ENCODE peak calls at places on chromosomes 12 and 14, in ten cellular contexts. P, K, F, L, U, B, E, G, T and J are unnamed samples.

GRCh38 chr12:64522316-64522715 is 70.4 kb downstream of the TBK1 start:
- DNase-seq in K (no peak), E (no peak), P (no peak), F (no peak), B (no peak), T (no peak), G (peak), L (peak), U (peak), J (peak)

GRCh38 chr12:3661028-3661427 is 91.9 kb downstream of the CRACR2A start:
- DNase-seq in G (no peak), F (no peak), P (no peak), E (no peak), U (no peak), K (no peak), B (no peak), L (no peak), T (no peak), J (no peak)

GRCh38 chr14:98742001-98742400 is 530.0 kb downstream of the BCL11B start:
- DNase-seq in P (no peak), F (no peak), U (no peak), L (no peak), K (no peak), T (no peak), B (no peak), E (no peak), G (no peak), J (no peak)

GRCh38 chr14:90810808-90811207 is 5.4 kb downstream of the TTC7B start:
- DNase-seq in U (no peak), K (no peak), P (no peak), G (no peak), F (no peak), L (no peak), B (no peak), E (no peak), T (no peak), J (no peak)

GRCh38 chr12:109304485-109304884 is 4.6 kb downstream of the FOXN4 start:
- DNase-seq in U (no peak), F (no peak), T (no peak), G (no peak), P (no peak), B (no peak), E (no peak), L (no peak), K (no peak), J (no peak)

GRCh38 chr14:97402279-97402678 is 605.1 kb downstream of the VRK1 start:
- DNase-seq in P (no peak), G (no peak), K (no peak), L (no peak), E (no peak), B (no peak), T (no peak), U (no peak), F (no peak), J (no peak)

GRCh38 chr12:75786071-75786470 is 245.5 kb downstream of the PHLDA1 start:
- DNase-seq in G (no peak), E (no peak), P (no peak), U (no peak), F (no peak), K (no peak), L (no peak), B (no peak), T (no peak), J (no peak)

GRCh38 chr14:83007641-83008237 is 1474.1 kb upstream of the SEL1L start:
- DNase-seq in P (no peak), F (no peak), U (peak), L (no peak), K (no peak), E (no peak), G (no peak), T (no peak), B (no peak), J (peak)

GRCh38 chr14:101821528-101821927 is 60.0 kb downstream of the PPP2R5C start:
- DNase-seq in L (no peak), F (no peak), T (no peak), B (no peak), K (no peak), P (no peak), G (no peak), E (no peak), U (no peak), J (no peak)

GRCh38 chr14:104970231-104971068 is 7.7 kb downstream of the AHNAK2 start:
- DNase-seq in U (peak), L (peak), T (no peak), G (peak), F (peak), E (no peak), K (peak), P (no peak), B (no peak), J (peak)

GRCh38 chr12:5969974-5970690 is 25.1 kb upstream of the ANO2 start:
- DNase-seq in E (no peak), P (no peak), G (no peak), L (no peak), F (no peak), B (no peak), U (no peak), K (no peak), T (no peak), J (no peak)

GRCh38 chr14:38481939-38482678 is 226.2 kb upstream of the CLEC14A start:
- DNase-seq in P (no peak), U (peak), L (peak), B (no peak), E (no peak), T (no peak), K (no peak), F (no peak), G (peak), J (peak)

GRCh38 chr14:92968291-92969020 is 45.5 kb downstream of the CHGA start:
- DNase-seq in K (no peak), U (no peak), F (no peak), L (no peak), E (no peak), P (no peak), G (no peak), B (no peak), T (no peak), J (no peak)

GRCh38 chr12:72872986-72873385 is 600.8 kb downstream of the TRHDE start:
- DNase-seq in T (no peak), U (no peak), G (no peak), B (no peak), F (no peak), P (no peak), L (no peak), K (no peak), E (no peak), J (no peak)

GRCh38 chr14:71142375-71143038 is 235.2 kb downstream of the PCNX1 start:
- DNase-seq in E (no peak), B (no peak), P (no peak), G (peak), L (peak), T (no peak), U (peak), K (no peak), F (no peak), J (peak)

GRCh38 chr14:94388027-94388895 is at the start of gene SERPINA1:
- DNase-seq in B (no peak), F (no peak), L (peak), U (peak), K (no peak), E (peak), G (no peak), P (peak), T (no peak), J (no peak)

GRCh38 chr14:84250863-84251262 is 1279.1 kb upstream of the FLRT2 start:
- DNase-seq in K (no peak), T (no peak), B (no peak), E (no peak), L (no peak), U (no peak), F (no peak), P (no peak), G (no peak), J (no peak)

GRCh38 chr14:100212476-100213333 is 26.2 kb upstream of the YY1 start:
- DNase-seq in T (no peak), F (no peak), B (no peak), K (no peak), E (no peak), U (no peak), P (no peak), L (no peak), G (no peak), J (no peak)

GRCh38 chr12:18428416-18428815 is 167.1 kb downstream of the PIK3C2G start:
- DNase-seq in F (no peak), P (no peak), L (no peak), T (no peak), E (no peak), G (no peak), K (no peak), B (no peak), U (no peak), J (no peak)

GRCh38 chr12:80504389-80505153 is 60.5 kb downstream of the PTPRQ start:
- DNase-seq in T (no peak), P (no peak), L (peak), E (no peak), F (no peak), U (peak), B (no peak), K (no peak), G (no peak), J (peak)

GRCh38 chr12:116559080-116559329 is 176 bp upstream of the MAP1LC3B2 start:
- DNase-seq in L (no peak), T (no peak), F (no peak), G (no peak), U (no peak), E (no peak), K (no peak), B (no peak), P (no peak), J (no peak)

GRCh38 chr12:113359939-113360748 is 1.8 kb downstream of the PLBD2 start:
- DNase-seq in F (no peak), K (no peak), L (peak), B (peak), E (no peak), T (no peak), G (no peak), P (no peak), U (no peak), J (peak)

GRCh38 chr14:92670177-92670576 is 78.2 kb downstream of the LGMN start:
- DNase-seq in G (peak), K (no peak), E (no peak), F (no peak), P (no peak), L (peak), U (peak), B (no peak), T (no peak), J (peak)

GRCh38 chr14:25003537-25003936 is 46.4 kb downstream of the STXBP6 start:
- DNase-seq in K (no peak), U (peak), F (no peak), G (no peak), T (no peak), E (no peak), P (no peak), B (no peak), L (peak), J (peak)

GRCh38 chr14:61630399-61630798 is 64.9 kb upstream of the HIF1A start:
- DNase-seq in K (no peak), B (no peak), E (no peak), U (no peak), P (no peak), T (no peak), F (no peak), L (no peak), G (no peak), J (no peak)

GRCh38 chr12:104669851-104670337 is 213.1 kb downstream of the CHST11 start:
- DNase-seq in F (peak), U (peak), L (peak), B (peak), T (no peak), P (no peak), K (no peak), G (peak), E (no peak), J (peak)

GRCh38 chr14:39350866-39351265 is 81.4 kb downstream of the FBXO33 start:
- DNase-seq in U (no peak), L (no peak), P (no peak), G (no peak), K (no peak), T (no peak), F (no peak), E (no peak), B (no peak), J (no peak)

GRCh38 chr14:81523016-81523415 is 10.6 kb downstream of the SEL1L start:
- DNase-seq in B (no peak), L (no peak), P (no peak), F (no peak), T (no peak), G (no peak), U (no peak), K (no peak), E (no peak), J (no peak)

GRCh38 chr14:31219169-31219568 is 11.6 kb upstream of the HECTD1 start:
- DNase-seq in L (peak), U (peak), P (no peak), G (peak), T (no peak), F (no peak), E (no peak), B (no peak), K (no peak), J (no peak)

GRCh38 chr12:67419810-67420209 is 150.7 kb downstream of the CAND1 start:
- DNase-seq in B (no peak), K (no peak), F (no peak), E (no peak), U (no peak), T (no peak), L (no peak), G (no peak), P (no peak), J (no peak)

GRCh38 chr12:117695956-117696355 is 272.8 kb downstream of the KSR2 start:
- DNase-seq in G (no peak), L (no peak), B (no peak), E (no peak), U (no peak), K (no peak), F (no peak), T (no peak), P (no peak), J (no peak)

GRCh38 chr14:20905661-20906060 is 14.5 kb downstream of the RNASE3 start:
- DNase-seq in L (no peak), U (no peak), T (no peak), P (no peak), F (no peak), K (no peak), E (no peak), B (no peak), G (no peak), J (no peak)

GRCh38 chr14:92651106-92651792 is 97.2 kb downstream of the LGMN start:
- DNase-seq in T (no peak), G (no peak), K (no peak), E (no peak), F (no peak), P (no peak), B (peak), U (no peak), L (peak), J (no peak)

GRCh38 chr12:481422-481821 is 21.7 kb downstream of the B4GALNT3 start:
- DNase-seq in P (no peak), T (peak), K (no peak), F (peak), G (peak), E (no peak), L (peak), B (peak), U (peak), J (no peak)

GRCh38 chr14:68349900-68350323 is 443.0 kb downstream of the ZFP36L1 start:
- DNase-seq in P (no peak), E (no peak), B (no peak), K (no peak), L (peak), G (peak), F (no peak), U (peak), T (no peak), J (peak)

GRCh38 chr12:19201653-19202052 is 72.1 kb downstream of the PLEKHA5 start:
- DNase-seq in K (no peak), E (no peak), G (no peak), F (no peak), U (peak), P (no peak), T (no peak), B (no peak), L (peak), J (no peak)

GRCh38 chr12:92879698-92880322 is 49.3 kb downstream of the EEA1 start:
- DNase-seq in F (no peak), T (no peak), L (no peak), E (no peak), P (no peak), K (no peak), B (no peak), G (no peak), U (no peak), J (no peak)

GRCh38 chr12:107134558-107134957 is 41.2 kb upstream of the CRY1 start:
- DNase-seq in P (no peak), T (no peak), E (no peak), B (no peak), U (no peak), K (no peak), L (peak), F (no peak), G (no peak), J (no peak)
- TF ChIP-seq CTCF in P (no peak), T (no peak), E (no peak), B (no peak), U (no peak), K (no peak), L (peak), F (no peak), G (no peak), J (peak)

GRCh38 chr14:103393687-103394626 is 8.7 kb downstream of the MARK3 start:
- DNase-seq in B (no peak), T (no peak), G (peak), L (peak), F (no peak), U (peak), K (no peak), E (peak), P (no peak), J (peak)

GRCh38 chr14:103398427-103399195 is 13.4 kb downstream of the MARK3 start:
- DNase-seq in B (no peak), E (no peak), T (no peak), F (no peak), U (peak), P (no peak), G (peak), K (no peak), L (peak), J (peak)

GRCh38 chr14:103393078-103393477 is 7.9 kb downstream of the MARK3 start:
- DNase-seq in G (no peak), E (no peak), T (peak), P (no peak), U (no peak), F (no peak), K (no peak), B (no peak), L (no peak), J (no peak)

GRCh38 chr14:103395245-103395644 is 10.0 kb downstream of the MARK3 start:
- DNase-seq in P (no peak), T (no peak), E (no peak), F (no peak), K (no peak), B (no peak), U (peak), L (peak), G (no peak), J (peak)

GRCh38 chr14:103396463-103396862 is 11.2 kb downstream of the MARK3 start:
- DNase-seq in U (no peak), G (no peak), E (no peak), B (no peak), T (no peak), L (no peak), F (no peak), K (no peak), P (no peak), J (no peak)
- H3K4me3 ChIP-seq in U (no peak), G (no peak), E (no peak), B (no peak), T (no peak), L (no peak), F (no peak), K (no peak), P (no peak), J (no peak)

GRCh38 chr12:100743060-100743459 is 51.5 kb upstream of the ANO4 start:
- DNase-seq in L (no peak), T (no peak), U (no peak), B (no peak), K (no peak), E (no peak), G (no peak), F (no peak), P (no peak), J (no peak)

GRCh38 chr12:100738086-100738485 is 56.5 kb upstream of the ANO4 start:
- DNase-seq in G (no peak), B (no peak), F (no peak), T (no peak), K (no peak), L (no peak), U (no peak), E (no peak), P (no peak), J (no peak)

GRCh38 chr12:100741084-100741711 is 53.4 kb upstream of the ANO4 start:
- DNase-seq in B (peak), G (peak), U (peak), F (no peak), L (peak), K (peak), T (no peak), E (no peak), P (no peak), J (no peak)

GRCh38 chr12:100733817-100734593 is 60.6 kb upstream of the ANO4 start:
- DNase-seq in K (no peak), B (no peak), G (peak), P (no peak), L (peak), F (no peak), E (no peak), U (peak), T (no peak), J (peak)

DNA sequence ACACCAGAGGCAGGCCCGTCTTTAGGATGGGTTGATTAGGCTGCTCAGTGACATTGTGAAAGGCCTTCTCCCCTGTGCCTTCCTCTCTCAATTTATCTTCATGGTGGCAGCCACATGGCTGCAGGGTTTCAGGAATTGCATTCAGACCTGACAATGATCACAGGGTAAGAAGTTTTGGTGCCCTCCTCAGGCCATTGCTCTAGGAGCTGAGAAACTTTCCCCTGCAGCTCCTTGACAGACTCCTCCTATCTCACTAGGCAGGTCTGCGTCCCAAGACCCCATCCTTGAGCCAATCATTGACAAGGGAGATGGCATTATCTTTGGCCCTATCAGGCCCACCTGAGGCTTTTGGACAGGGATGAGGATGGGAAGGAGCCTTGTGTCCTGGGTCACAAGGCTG is 57.4 kb upstream of the ANO4 start:
- DNase-seq in E (no peak), F (no peak), B (no peak), K (no peak), U (no peak), P (no peak), L (no peak), T (no peak), G (no peak), J (no peak)
- TF ChIP-seq CTCF in E (no peak), F (no peak), B (no peak), K (no peak), U (no peak), P (no peak), L (no peak), T (no peak), G (no peak), J (no peak)

GRCh38 chr14:69571879-69572633 is 2.6 kb downstream of the CCDC177 start:
- DNase-seq in G (peak), L (no peak), F (no peak), U (peak), P (no peak), E (peak), T (no peak), B (no peak), K (no peak), J (peak)
- H3K4me3 ChIP-seq in G (no peak), L (no peak), F (peak), U (peak), P (peak), E (no peak), T (peak), B (no peak), K (peak), J (peak)

GRCh38 chr12:54821676-54822075 is 32.6 kb upstream of the MUCL1 start:
- DNase-seq in B (no peak), P (no peak), F (no peak), U (no peak), L (no peak), K (no peak), E (no peak), G (no peak), T (no peak), J (no peak)

GRCh38 chr12:54830199-54830598 is 24.1 kb upstream of the MUCL1 start:
- DNase-seq in L (no peak), E (no peak), F (no peak), T (no peak), G (no peak), P (no peak), B (no peak), K (no peak), U (no peak), J (no peak)

GRCh38 chr12:54824402-54824801 is 29.9 kb upstream of the MUCL1 start:
- DNase-seq in E (no peak), T (no peak), F (no peak), L (no peak), U (no peak), B (no peak), K (no peak), G (no peak), P (no peak), J (no peak)
- TF ChIP-seq CTCF in E (no peak), T (no peak), F (no peak), L (peak), U (no peak), B (no peak), K (no peak), G (no peak), P (no peak), J (no peak)

GRCh38 chr12:30928356-30929264 is 2.1 kb downstream of the TSPAN11 start:
- DNase-seq in E (no peak), L (no peak), P (no peak), K (no peak), B (no peak), F (no peak), G (no peak), T (peak), U (no peak), J (no peak)

GRCh38 chr12:30926243-30927209 is at the start of gene TSPAN11:
- DNase-seq in U (peak), F (no peak), G (peak), T (peak), K (peak), L (peak), P (no peak), E (no peak), B (no peak), J (peak)

GRCh38 chr12:30927210-30927576 is 645 bp downstream of the TSPAN11 start:
- DNase-seq in U (no peak), F (no peak), P (no peak), E (no peak), K (no peak), B (no peak), L (no peak), G (no peak), T (peak), J (no peak)

GRCh38 chr12:30923057-30923456 is 3.5 kb upstream of the TSPAN11 start:
- DNase-seq in U (no peak), L (no peak), K (no peak), T (no peak), F (no peak), G (no peak), E (no peak), B (no peak), P (no peak), J (no peak)

GRCh38 chr12:30925607-30926242 is 823 bp upstream of the TSPAN11 start:
- DNase-seq in G (no peak), E (no peak), U (no peak), T (peak), P (no peak), F (no peak), L (no peak), K (no peak), B (no peak), J (no peak)
- H3K4me3 ChIP-seq in G (no peak), E (no peak), U (peak), T (peak), P (peak), F (peak), L (peak), K (peak), B (no peak), J (peak)